ENCODE peak calls at places on chromosome 6, in seven cellular contexts. F is Caki2; V is activated CD4-positive, alpha-beta T cell treated with anti-CD3 and anti-CD28 coated beads for 4 hours; X is AG20443; O is spleen; J is brain microvascular endothelial cell; Q is AG09309. E is an unnamed sample.
A peak's percentile ranks its signal among the peaks of the same experiment; 100 is the strongest.

GRCh38 chr6:54112171-54112650 is 968 bp downstream of the MLIP start:
- DNase-seq in F (no peak), V (no peak), X (no peak), O (no peak), J (no peak), Q (no peak), E (no peak)

GRCh38 chr6:157323924-157324276 is 581 bp upstream of the TMEM242 start:
- DNase-seq in F (peak; percentile 68), V (peak; percentile 25), X (peak; percentile 79), O (peak; percentile 89), J (peak; percentile 78), Q (peak; percentile 41), E (peak; percentile 77)

GRCh38 chr6:1610497-1611321 is 994 bp downstream of the FOXC1 start:
- DNase-seq in F (peak; percentile 69), V (no peak), X (no peak), O (no peak), J (no peak), Q (no peak), E (peak; percentile 53)

GRCh38 chr6:29995346-29995777 is 53.0 kb downstream of the HLA-A start:
- DNase-seq in F (peak; percentile 74), V (no peak), X (no peak), O (no peak), J (no peak), Q (no peak), E (no peak)

GRCh38 chr6:72205500-72205899 is 319.1 kb downstream of the RIMS1 start:
- DNase-seq in F (no peak), V (no peak), X (no peak), O (no peak), J (no peak), Q (no peak), E (no peak)

GRCh38 chr6:99614430-99615161 is 8.0 kb downstream of the PRDM13 start:
- DNase-seq in F (no peak), V (peak; percentile 19), X (peak; percentile 29), O (peak; percentile 79), J (no peak), Q (no peak), E (no peak)

GRCh38 chr6:158939255-158940170 is 60.5 kb downstream of the RSPH3 start:
- DNase-seq in F (no peak), V (no peak), X (no peak), O (peak; percentile 84), J (no peak), Q (no peak), E (peak; percentile 64)

GRCh38 chr6:67009818-67010217 is 1302.8 kb upstream of the EYS start:
- DNase-seq in F (no peak), V (no peak), X (no peak), O (no peak), J (no peak), Q (no peak), E (peak; percentile 35)

GRCh38 chr6:71982385-71982784 is 96.0 kb downstream of the RIMS1 start:
- DNase-seq in F (no peak), V (no peak), X (no peak), O (no peak), J (no peak), Q (no peak), E (no peak)

GRCh38 chr6:42148058-42148457 is 5.6 kb upstream of the C6orf132 start:
- DNase-seq in F (no peak), V (no peak), X (no peak), O (no peak), J (peak; percentile 47), Q (no peak), E (no peak)